ENCODE peak calls at places on chromosomes 3 and 15, in four cellular contexts. V is neural crest cell, E is right cardiac atrium, H is posterior cingulate gyrus. X is an unnamed sample.

GRCh38 chr15:98939311-98940080 is 68.1 kb downstream of the PGPEP1L start:
- DNase-seq in E (no peak), H (no peak), V (no peak), X (no peak)

GRCh38 chr3:185084883-185085282 is 68.0 kb downstream of the C3orf70 start:
- DNase-seq in V (no peak), E (no peak), H (no peak), X (no peak)

GRCh38 chr3:47491777-47492176 is 16.0 kb upstream of the SCAP start:
- DNase-seq in V (no peak), H (no peak), E (no peak), X (no peak)

GRCh38 chr3:175392653-175393052 is 533.5 kb downstream of the NAALADL2 start:
- DNase-seq in H (no peak), E (no peak), V (no peak), X (no peak)

GRCh38 chr15:90413411-90414379 is 25.7 kb downstream of the IQGAP1 start:
- DNase-seq in V (no peak), E (no peak), H (no peak), X (peak)

GRCh38 chr3:126025116-126025729 is 56.2 kb downstream of the ROPN1B start:
- DNase-seq in V (no peak), H (no peak), E (no peak), X (no peak)

GRCh38 chr3:25537476-25537875 is 109.4 kb downstream of the RARB start:
- DNase-seq in V (no peak), E (no peak), H (no peak), X (no peak)

GRCh38 chr3:184334470-184335158 is 2.8 kb upstream of the FAM131A start:
- DNase-seq in H (no peak), V (no peak), E (peak), X (no peak)

GRCh38 chr15:85730001-85730820 is 64.5 kb downstream of the KLHL25 start:
- DNase-seq in E (no peak), V (peak), H (no peak), X (peak)

GRCh38 chr3:29686889-29687592 is 406.2 kb downstream of the RBMS3 start:
- DNase-seq in V (no peak), H (no peak), E (no peak), X (no peak)

GRCh38 chr3:35223636-35224035 is 415.7 kb upstream of the ARPP21 start:
- DNase-seq in H (no peak), V (no peak), E (no peak), X (no peak)

GRCh38 chr15:88658972-88659931 is 20.4 kb downstream of the ISG20 start:
- DNase-seq in H (peak), E (no peak), V (no peak), X (no peak)

GRCh38 chr3:194104041-194104751 is 31.8 kb upstream of the HES1 start:
- DNase-seq in H (no peak), V (no peak), E (no peak), X (peak)

GRCh38 chr3:76403556-76403955 is 618.2 kb upstream of the ZNF717 start:
- DNase-seq in E (no peak), H (no peak), V (no peak), X (no peak)

GRCh38 chr3:148730676-148731075 is 33.0 kb downstream of the AGTR1 start:
- DNase-seq in V (no peak), E (no peak), H (no peak), X (no peak)

GRCh38 chr3:110491413-110491812 is 580.2 kb upstream of the NECTIN3 start:
- DNase-seq in H (no peak), E (no peak), V (no peak), X (no peak)

GRCh38 chr15:56537881-56538280 is 72.9 kb upstream of the MNS1 start:
- DNase-seq in V (no peak), H (no peak), E (peak), X (no peak)

GRCh38 chr15:89917442-89918085 is 4.8 kb upstream of the ARPIN start:
- DNase-seq in E (no peak), V (no peak), H (no peak), X (no peak)

GRCh38 chr15:60391722-60392340 is 6.0 kb downstream of the ANXA2 start:
- DNase-seq in V (no peak), H (no peak), E (no peak), X (no peak)

GRCh38 chr3:18233987-18234716 is 191.0 kb downstream of the SATB1 start:
- DNase-seq in H (no peak), V (no peak), E (no peak), X (no peak)

GRCh38 chr3:65305836-65306235 is 618.0 kb upstream of the ADAMTS9 start:
- DNase-seq in V (no peak), H (no peak), E (no peak), X (no peak)

GRCh38 chr3:177646749-177647148 is 449.5 kb upstream of the TBL1XR1 start:
- DNase-seq in E (no peak), H (no peak), V (no peak), X (no peak)

GRCh38 chr3:127266186-127266585 is 21.7 kb downstream of the PRR20G start:
- DNase-seq in V (no peak), E (no peak), H (no peak), X (no peak)

GRCh38 chr3:53649816-53650215 is 155.4 kb downstream of the CACNA1D start:
- DNase-seq in H (no peak), V (no peak), E (no peak), X (no peak)

GRCh38 chr15:98597666-98598065 is 50.7 kb upstream of the IGF1R start:
- DNase-seq in V (no peak), H (no peak), E (no peak), X (no peak)

GRCh38 chr15:88911766-88912118 is 1.4 kb downstream of the MFGE8 start:
- DNase-seq in E (peak), V (no peak), H (no peak), X (no peak)

GRCh38 chr15:83282859-83283812 is 1.3 kb downstream of the BNC1 start:
- DNase-seq in E (peak), H (no peak), V (peak), X (peak)

GRCh38 chr15:69472575-69472974 is 20.0 kb downstream of the RPLP1 start:
- DNase-seq in H (no peak), E (no peak), V (no peak), X (no peak)

GRCh38 chr15:82129769-82130168 is 84.0 kb upstream of the MEX3B start:
- DNase-seq in H (no peak), V (no peak), E (no peak), X (no peak)

GRCh38 chr3:183085634-183086390 is 13.5 kb downstream of the MCCC1 start:
- DNase-seq in V (peak), H (no peak), E (no peak), X (peak)

GRCh38 chr3:74489393-74489792 is 125.1 kb downstream of the CNTN3 start:
- DNase-seq in H (no peak), E (no peak), V (no peak), X (no peak)

GRCh38 chr3:130929827-130930226 is 35.9 kb downstream of the ATP2C1 start:
- DNase-seq in H (no peak), E (no peak), V (no peak), X (no peak)

GRCh38 chr3:133568294-133569014 is 5.0 kb upstream of the CDV3 start:
- DNase-seq in V (no peak), E (no peak), H (no peak), X (no peak)

GRCh38 chr3:190301591-190301990 is 20.7 kb downstream of the CLDN1 start:
- DNase-seq in E (no peak), V (no peak), H (no peak), X (peak)

GRCh38 chr3:46489875-46490274 is 7.9 kb upstream of the RTP3 start:
- DNase-seq in H (no peak), V (no peak), E (no peak), X (no peak)

GRCh38 chr3:73068419-73068818 is 7.0 kb downstream of the EBLN2 start:
- DNase-seq in V (no peak), H (no peak), E (no peak), X (no peak)

X was measured in A673.